ENCODE peak calls at places on chromosomes 4 and X, in seven cellular contexts. N is IMR-90; Y is cardiac muscle cell; V is hepatocyte; U is GM23338; F is HCT116; M is CD8-positive, alpha-beta T cell. H is an unnamed sample.
A peak's percentile ranks its signal among the peaks of the same experiment; 100 is the strongest.

GRCh38 chrX:125727117-125727516 is 407.4 kb downstream of the TEX13C start:
- DNase-seq in N (no peak), Y (no peak), V (no peak), U (no peak), F (no peak), M (no peak), H (no peak)

GRCh38 chrX:139204576-139204902 is 326.0 kb upstream of the F9 start:
- DNase-seq in N (no peak), Y (peak; percentile 17), V (no peak), U (no peak), F (no peak), M (no peak), H (no peak)

GRCh38 chr4:155179216-155179615 is 29.2 kb upstream of the NPY2R start:
- DNase-seq in N (no peak), Y (no peak), V (peak; percentile 27), U (no peak), F (peak; percentile 15), M (no peak), H (no peak)

GRCh38 chr4:126924237-126924636 is 708.5 kb upstream of the INTU start:
- DNase-seq in N (no peak), Y (no peak), V (no peak), U (no peak), F (no peak), M (no peak), H (no peak)

GRCh38 chr4:125522588-125522987 is 207.8 kb downstream of the FAT4 start:
- DNase-seq in N (no peak), Y (no peak), V (no peak), U (peak; percentile 14), F (no peak), M (no peak), H (no peak)

GRCh38 chr4:22921891-22922290 is 229.2 kb downstream of the GBA3 start:
- DNase-seq in N (no peak), Y (no peak), V (no peak), U (no peak), F (no peak), M (no peak), H (no peak)

GRCh38 chrX:65705439-65705838 is 38.0 kb downstream of the MSN start:
- DNase-seq in N (no peak), Y (no peak), V (no peak), U (no peak), F (no peak), M (no peak), H (no peak)

GRCh38 chrX:39196192-39197102 is 395.2 kb downstream of the MID1IP1 start:
- DNase-seq in N (peak; percentile 2), Y (peak; percentile 36), V (no peak), U (peak; percentile 6), F (peak; percentile 26), M (peak; percentile 44), H (no peak)

GRCh38 chrX:47621851-47622250 is 2.2 kb upstream of the SYN1 start:
- DNase-seq in N (no peak), Y (no peak), V (no peak), U (no peak), F (no peak), M (no peak), H (no peak)

GRCh38 chrX:44071847-44072545 is 98.8 kb upstream of the NDP start:
- DNase-seq in N (peak; percentile 55), Y (no peak), V (peak; percentile 17), U (no peak), F (peak; percentile 29), M (no peak), H (no peak)

GRCh38 chrX:112761239-112762207 is 79.1 kb downstream of the AMOT start:
- DNase-seq in N (no peak), Y (no peak), V (no peak), U (no peak), F (no peak), M (no peak), H (no peak)
- H3K27me3 ChIP-seq in N (peaks cover 12% of the 10 kb centered on the region), Y (no peaks in the 10 kb centered on the region), V (no peaks in the 10 kb centered on the region), U (no peaks in the 10 kb centered on the region), F (no peaks in the 10 kb centered on the region), M (no peaks in the 10 kb centered on the region), H (peaks cover 25% of the 10 kb centered on the region)

DNA sequence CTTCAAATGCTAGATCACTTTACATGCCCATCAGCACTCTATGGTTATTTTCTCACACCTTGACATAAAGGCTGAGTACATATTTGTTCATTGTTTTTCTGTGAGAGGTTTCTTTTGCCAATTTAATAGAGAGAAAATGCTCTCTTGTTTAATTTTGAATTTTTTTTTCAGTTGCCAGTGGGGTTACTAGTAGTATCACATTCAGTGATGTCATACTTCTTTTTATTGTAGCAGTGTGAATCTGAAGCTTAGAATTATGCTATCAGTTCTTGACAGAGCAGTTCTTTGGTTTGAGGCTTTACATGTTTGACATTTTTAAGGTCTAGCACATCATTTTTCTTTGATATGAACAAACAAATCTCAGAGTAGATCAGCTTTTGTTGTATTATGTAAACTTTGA is 185.4 kb downstream of the NWD2 start:
- DNase-seq in N (no peak), Y (no peak), V (no peak), U (no peak), F (no peak), M (no peak), H (no peak)
- H3K27me3 ChIP-seq in N (no peaks in the 10 kb centered on the region), Y (peaks cover 3% of the 10 kb centered on the region), V (no peaks in the 10 kb centered on the region), U (no peaks in the 10 kb centered on the region), F (no peaks in the 10 kb centered on the region), M (no peaks in the 10 kb centered on the region), H (peaks cover 7% of the 10 kb centered on the region)

GRCh38 chr4:6043188-6043587 is 25.0 kb upstream of the C4orf50 start:
- DNase-seq in N (no peak), Y (no peak), V (no peak), U (no peak), F (no peak), M (no peak), H (no peak)
- H3K27me3 ChIP-seq in N (no peaks in the 10 kb centered on the region), Y (no peaks in the 10 kb centered on the region), V (peaks cover 6% of the 10 kb centered on the region), U (no peaks in the 10 kb centered on the region), F (peaks cover 55% of the 10 kb centered on the region), M (no peaks in the 10 kb centered on the region), H (no peaks in the 10 kb centered on the region)

DNA sequence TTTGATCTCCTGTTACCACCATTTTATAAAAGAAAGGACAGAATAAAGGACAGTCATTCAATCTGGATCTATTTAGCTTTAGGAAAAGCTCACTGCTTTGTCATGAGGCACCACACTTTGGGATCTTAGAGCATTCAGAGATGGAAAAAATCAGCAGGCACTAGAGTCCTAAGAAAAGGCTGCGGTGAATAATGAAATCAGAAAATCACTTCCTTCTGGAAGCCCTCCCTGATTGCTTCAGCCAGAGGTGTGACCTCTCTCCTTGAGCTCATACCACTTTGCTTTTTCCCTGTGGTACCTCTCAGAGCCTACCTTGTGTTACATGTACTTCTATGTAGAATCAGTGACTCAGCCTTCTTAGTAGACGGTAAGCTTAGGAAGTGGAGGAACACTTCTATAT is 8.7 kb upstream of the TRPC5OS start:
- DNase-seq in N (no peak), Y (no peak), V (no peak), U (no peak), F (no peak), M (no peak), H (no peak)
- H3K27me3 ChIP-seq in N (peaks cover 2% of the 10 kb centered on the region), Y (no peaks in the 10 kb centered on the region), V (no peaks in the 10 kb centered on the region), U (no peaks in the 10 kb centered on the region), F (no peaks in the 10 kb centered on the region), M (no peaks in the 10 kb centered on the region), H (peaks cover 40% of the 10 kb centered on the region)

GRCh38 chrX:112113460-112113859 is 30.9 kb upstream of the TRPC5 start:
- DNase-seq in N (no peak), Y (no peak), V (no peak), U (no peak), F (no peak), M (no peak), H (no peak)
- H3K27me3 ChIP-seq in N (peaks cover 1% of the 10 kb centered on the region), Y (no peaks in the 10 kb centered on the region), V (no peaks in the 10 kb centered on the region), U (no peaks in the 10 kb centered on the region), F (no peaks in the 10 kb centered on the region), M (no peaks in the 10 kb centered on the region), H (peaks cover 17% of the 10 kb centered on the region)

DNA sequence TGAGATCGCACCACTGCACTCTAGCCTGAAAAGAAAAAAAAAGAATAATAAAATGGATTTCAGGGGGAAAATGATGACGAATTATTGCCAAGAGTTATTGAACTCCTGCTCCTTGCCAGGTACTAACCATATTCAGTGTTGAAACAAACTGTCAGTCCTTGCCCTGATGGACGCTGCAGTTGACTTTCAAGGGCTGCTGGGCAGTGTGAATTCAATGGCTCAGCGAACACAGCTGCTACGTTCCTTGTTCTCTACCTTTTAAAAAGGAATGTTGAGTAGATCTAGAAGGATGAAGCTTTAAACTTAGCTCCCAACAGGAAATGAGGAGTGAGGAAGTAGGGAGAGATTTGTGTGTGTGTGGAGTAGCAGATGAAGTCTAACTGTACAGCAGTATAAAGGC is 2.7 kb downstream of the LIMCH1 start:
- DNase-seq in N (no peak), Y (no peak), V (no peak), U (no peak), F (no peak), M (no peak), H (no peak)
- H3K27me3 ChIP-seq in N (no peaks in the 10 kb centered on the region), Y (peaks cover 28% of the 10 kb centered on the region), V (no peaks in the 10 kb centered on the region), U (no peaks in the 10 kb centered on the region), F (no peaks in the 10 kb centered on the region), M (no peaks in the 10 kb centered on the region), H (no peaks in the 10 kb centered on the region)

GRCh38 chrX:69263421-69263820 is 98.2 kb upstream of the PJA1 start:
- DNase-seq in N (no peak), Y (no peak), V (no peak), U (peak; percentile 1), F (no peak), M (no peak), H (no peak)
- H3K27me3 ChIP-seq in N (peaks cover 57% of the 10 kb centered on the region), Y (peaks cover 31% of the 10 kb centered on the region), V (no peaks in the 10 kb centered on the region), U (peaks cover 88% of the 10 kb centered on the region), F (no peaks in the 10 kb centered on the region), M (no peaks in the 10 kb centered on the region), H (peaks cover 20% of the 10 kb centered on the region)

GRCh38 chr4:38279077-38279476 is 318.9 kb downstream of the PTTG2 start:
- DNase-seq in N (no peak), Y (no peak), V (no peak), U (no peak), F (no peak), M (no peak), H (no peak)

GRCh38 chr4:38279650-38280322 is 319.6 kb downstream of the PTTG2 start:
- DNase-seq in N (no peak), Y (no peak), V (peak; percentile 87), U (no peak), F (no peak), M (no peak), H (no peak)

GRCh38 chr4:38278255-38278654 is 318.1 kb downstream of the PTTG2 start:
- DNase-seq in N (no peak), Y (no peak), V (no peak), U (no peak), F (no peak), M (no peak), H (no peak)

GRCh38 chr4:38281416-38282071 is 321.3 kb downstream of the PTTG2 start:
- DNase-seq in N (peak; percentile 14), Y (no peak), V (no peak), U (no peak), F (no peak), M (no peak), H (no peak)

GRCh38 chr4:38280323-38280706 is 320.1 kb downstream of the PTTG2 start:
- DNase-seq in N (no peak), Y (no peak), V (no peak), U (no peak), F (no peak), M (no peak), H (no peak)
- H3K27me3 ChIP-seq in N (peaks cover 4% of the 10 kb centered on the region), Y (no peaks in the 10 kb centered on the region), V (no peaks in the 10 kb centered on the region), U (no peaks in the 10 kb centered on the region), F (no peaks in the 10 kb centered on the region), M (no peaks in the 10 kb centered on the region), H (no peaks in the 10 kb centered on the region)

H was measured in adrenal gland.